ENCODE peak calls at places on chromosome 5, in nine cellular contexts. M is hippocampal formation, G is iPS DF 6.9, E is pancreas, J is H54, F is ELF-1, A is A549, D is nephron progenitor cell, U is Panc1. Q is an unnamed sample.

GRCh38 chr5:135477594-135477993 is 25.4 kb upstream of the TIFAB start:
- DNase-seq in F (no peak), J (no peak), G (no peak), E (no peak), D (peak; percentile 29), A (no peak), M (no peak), U (no peak), Q (no peak)

GRCh38 chr5:45521067-45521466 is 175.1 kb downstream of the HCN1 start:
- DNase-seq in F (peak; percentile 58), M (no peak), G (peak; percentile 52), D (peak; percentile 49), A (peak; percentile 0), U (no peak), J (peak; percentile 4), E (peak; percentile 38), Q (no peak)

GRCh38 chr5:118791986-118792734 is 196.2 kb downstream of the DTWD2 start:
- DNase-seq in J (peak; percentile 32), D (peak; percentile 21), E (peak; percentile 22), U (peak; percentile 32), A (peak; percentile 66), M (peak; percentile 14), F (peak; percentile 57), G (peak; percentile 18), Q (peak; percentile 10)

GRCh38 chr5:151924564-151925395 is at the start of gene GLRA1:
- DNase-seq in A (peak; percentile 17), G (peak; percentile 57), F (peak; percentile 87), U (no peak), E (peak; percentile 6), D (peak; percentile 94), J (peak; percentile 27), M (peak; percentile 32), Q (peak; percentile 32)

GRCh38 chr5:172729588-172729987 is 41.4 kb downstream of the DUSP1 start:
- DNase-seq in A (no peak), G (no peak), E (no peak), M (no peak), F (no peak), J (no peak), U (no peak), D (no peak), Q (no peak)

GRCh38 chr5:167582263-167582662 is 709.2 kb upstream of the WWC1 start:
- DNase-seq in U (no peak), F (no peak), A (peak; percentile 24), J (no peak), G (no peak), M (no peak), E (no peak), D (no peak), Q (peak; percentile 12)

GRCh38 chr5:118326496-118327045 is 661.8 kb downstream of the DTWD2 start:
- DNase-seq in M (no peak), E (no peak), G (no peak), D (no peak), F (no peak), J (no peak), A (no peak), U (no peak), Q (no peak)

GRCh38 chr5:117295941-117296340 is 721.3 kb upstream of the SEMA6A start:
- DNase-seq in A (no peak), F (no peak), M (no peak), J (no peak), D (no peak), G (no peak), E (no peak), U (no peak), Q (no peak)

GRCh38 chr5:68408345-68408871 is 192.9 kb downstream of the PIK3R1 start:
- DNase-seq in F (no peak), A (no peak), D (no peak), M (no peak), J (no peak), G (no peak), E (no peak), U (no peak), Q (no peak)

GRCh38 chr5:40378431-40379175 is 301.1 kb upstream of the PTGER4 start:
- DNase-seq in G (no peak), J (no peak), A (no peak), M (no peak), E (no peak), F (no peak), U (no peak), D (no peak), Q (no peak)

GRCh38 chr5:159262472-159262858 is 625 bp upstream of the UBLCP1 start:
- DNase-seq in G (no peak), A (peak; percentile 61), E (no peak), D (no peak), J (no peak), M (no peak), U (no peak), F (no peak), Q (no peak)

GRCh38 chr5:176955895-176956294 is 50.7 kb downstream of the UIMC1 start:
- DNase-seq in J (no peak), M (no peak), F (no peak), D (no peak), E (no peak), U (no peak), G (no peak), A (no peak), Q (no peak)

GRCh38 chr5:57538341-57538955 is 55.8 kb upstream of the ACTBL2 start:
- DNase-seq in M (peak; percentile 28), U (no peak), F (no peak), A (peak; percentile 16), G (no peak), D (no peak), E (no peak), J (peak; percentile 30), Q (no peak)

GRCh38 chr5:135318924-135319323 is 80.1 kb downstream of the MACROH2A1 start:
- DNase-seq in D (no peak), J (no peak), E (no peak), G (no peak), U (no peak), A (no peak), F (no peak), M (no peak), Q (no peak)

GRCh38 chr5:97142521-97143254 is at the start of gene LIX1:
- DNase-seq in D (peak; percentile 47), M (peak; percentile 56), E (no peak), G (no peak), A (peak; percentile 39), J (peak; percentile 10), U (no peak), F (peak; percentile 95), Q (no peak)

GRCh38 chr5:16609412-16609811 is 7.4 kb downstream of the RETREG1 start:
- DNase-seq in F (peak; percentile 11), A (no peak), U (no peak), M (no peak), G (no peak), J (no peak), E (no peak), D (no peak), Q (no peak)

GRCh38 chr5:32935292-32935691 is 224.2 kb downstream of the NPR3 start:
- DNase-seq in M (no peak), F (no peak), E (no peak), G (no peak), A (no peak), D (no peak), U (no peak), J (no peak), Q (no peak)

GRCh38 chr5:169176686-169177430 is 124.1 kb downstream of the SLIT3 start:
- DNase-seq in M (no peak), F (no peak), A (no peak), G (no peak), E (no peak), D (no peak), U (no peak), J (no peak), Q (no peak)

GRCh38 chr5:145077028-145077427 is 758.1 kb downstream of the PRELID2 start:
- DNase-seq in D (no peak), E (no peak), G (no peak), F (no peak), J (no peak), M (no peak), A (no peak), U (no peak), Q (no peak)

GRCh38 chr5:150138551-150139265 is 16.9 kb downstream of the PDGFRB start:
- DNase-seq in E (no peak), M (no peak), J (peak; percentile 49), F (peak; percentile 96), G (no peak), A (no peak), U (no peak), D (peak; percentile 77), Q (no peak)

GRCh38 chr5:116530276-116530675 is 44.3 kb downstream of the SEMA6A start:
- DNase-seq in F (no peak), U (no peak), E (no peak), J (no peak), A (no peak), D (no peak), G (no peak), M (no peak), Q (no peak)

GRCh38 chr5:158640581-158640980 is 459.1 kb downstream of the EBF1 start:
- DNase-seq in G (no peak), E (no peak), A (no peak), J (no peak), M (no peak), D (no peak), U (no peak), F (no peak), Q (no peak)

GRCh38 chr5:150454492-150455229 is 5.1 kb upstream of the RPS14 start:
- DNase-seq in A (no peak), E (no peak), J (no peak), U (no peak), F (no peak), D (no peak), M (no peak), G (no peak), Q (no peak)

GRCh38 chr5:172714491-172715420 is 56.2 kb downstream of the DUSP1 start:
- DNase-seq in D (peak; percentile 82), F (peak; percentile 91), E (peak; percentile 63), M (peak; percentile 44), J (peak; percentile 90), A (peak; percentile 99), G (no peak), U (peak; percentile 47), Q (peak; percentile 70)

GRCh38 chr5:2797160-2797559 is 45.7 kb upstream of the IRX2 start:
- DNase-seq in F (no peak), D (no peak), U (no peak), G (no peak), M (no peak), J (no peak), E (no peak), A (no peak), Q (no peak)

Q was measured in 8988T.